ENCODE peak calls at places on chromosomes 13 and 19, in ten cellular contexts. X, P, E, J, T, U, Z, H, L and N are unnamed samples.

GRCh38 chr19:954672-955494 is 29.0 kb downstream of the ARID3A start:
- DNase-seq in X (no peak), P (no peak), E (no peak), J (no peak), T (no peak), U (no peak), Z (no peak), H (no peak), L (no peak), N (no peak)

GRCh38 chr13:39892731-39893293 is 237.3 kb downstream of the COG6 start:
- DNase-seq in X (peak), P (no peak), E (no peak), J (no peak), T (peak), U (peak), Z (no peak), H (no peak), L (peak), N (peak)

GRCh38 chr13:19695829-19696228 is 62.4 kb downstream of the MPHOSPH8 start:
- DNase-seq in X (no peak), P (no peak), E (no peak), J (no peak), T (no peak), U (no peak), Z (no peak), H (no peak), L (no peak), N (no peak)

GRCh38 chr19:49678970-49679831 is 2.1 kb downstream of the PRMT1 start:
- DNase-seq in X (no peak), P (no peak), E (no peak), J (no peak), T (no peak), U (no peak), Z (no peak), H (no peak), L (no peak), N (no peak)

GRCh38 chr19:15280048-15280725 is 47.9 kb upstream of the EPHX3 start:
- DNase-seq in X (no peak), P (no peak), E (no peak), J (no peak), T (no peak), U (no peak), Z (peak), H (peak), L (no peak), N (peak)

GRCh38 chr19:30029721-30030510 is 87.9 kb downstream of the URI1 start:
- DNase-seq in X (peak), P (no peak), E (peak), J (peak), T (peak), U (no peak), Z (no peak), H (peak), L (no peak), N (no peak)

GRCh38 chr13:84999252-84999651 is 800.0 kb downstream of the SLITRK6 start:
- DNase-seq in X (no peak), P (no peak), E (no peak), J (no peak), T (no peak), U (no peak), Z (no peak), H (no peak), L (no peak), N (no peak)

GRCh38 chr19:55678121-55678671 is 3.2 kb downstream of the EPN1 start:
- DNase-seq in X (no peak), P (no peak), E (no peak), J (no peak), T (no peak), U (peak), Z (no peak), H (no peak), L (no peak), N (no peak)

GRCh38 chr19:30857388-30857787 is 485.2 kb downstream of the ZNF536 start:
- DNase-seq in X (no peak), P (no peak), E (no peak), J (no peak), T (no peak), U (no peak), Z (peak), H (no peak), L (no peak), N (no peak)

GRCh38 chr13:73870970-73871935 is 263.0 kb downstream of the KLF12 start:
- DNase-seq in X (peak), P (no peak), E (no peak), J (no peak), T (peak), U (peak), Z (no peak), H (peak), L (no peak), N (peak)

GRCh38 chr19:49758292-49758691 is 4.8 kb downstream of the TSKS start:
- DNase-seq in X (peak), P (no peak), E (no peak), J (no peak), T (peak), U (no peak), Z (no peak), H (peak), L (no peak), N (peak)

GRCh38 chr19:2650515-2650914 is 52.0 kb downstream of the GNG7 start:
- DNase-seq in X (no peak), P (no peak), E (no peak), J (no peak), T (no peak), U (no peak), Z (no peak), H (peak), L (no peak), N (no peak)

GRCh38 chr13:48579167-48579918 is 46.5 kb upstream of the RCBTB2 start:
- DNase-seq in X (no peak), P (no peak), E (no peak), J (peak), T (no peak), U (peak), Z (no peak), H (no peak), L (no peak), N (no peak)

GRCh38 chr19:30214651-30215051 is 157.5 kb upstream of the ZNF536 start:
- DNase-seq in X (no peak), P (no peak), E (no peak), J (no peak), T (no peak), U (no peak), Z (no peak), H (no peak), L (no peak), N (peak)

GRCh38 chr13:25069911-25070310 is 26.0 kb upstream of the PABPC3 start:
- DNase-seq in X (no peak), P (no peak), E (no peak), J (no peak), T (no peak), U (no peak), Z (no peak), H (no peak), L (no peak), N (no peak)

GRCh38 chr19:46648070-46648960 is 12.3 kb upstream of the GNG8 start:
- DNase-seq in X (no peak), P (no peak), E (no peak), J (no peak), T (no peak), U (no peak), Z (no peak), H (no peak), L (peak), N (no peak)

GRCh38 chr19:53849237-53849676 is 18.4 kb upstream of the MYADM start:
- DNase-seq in X (peak), P (no peak), E (no peak), J (no peak), T (peak), U (peak), Z (no peak), H (peak), L (no peak), N (peak)

GRCh38 chr19:19538077-19538764 is at the start of gene CILP2:
- DNase-seq in X (no peak), P (no peak), E (no peak), J (no peak), T (no peak), U (no peak), Z (no peak), H (no peak), L (peak), N (no peak)

GRCh38 chr19:13115936-13116281 is 631 bp downstream of the TRMT1 start:
- DNase-seq in X (no peak), P (no peak), E (no peak), J (no peak), T (no peak), U (no peak), Z (no peak), H (no peak), L (no peak), N (no peak)

DNA sequence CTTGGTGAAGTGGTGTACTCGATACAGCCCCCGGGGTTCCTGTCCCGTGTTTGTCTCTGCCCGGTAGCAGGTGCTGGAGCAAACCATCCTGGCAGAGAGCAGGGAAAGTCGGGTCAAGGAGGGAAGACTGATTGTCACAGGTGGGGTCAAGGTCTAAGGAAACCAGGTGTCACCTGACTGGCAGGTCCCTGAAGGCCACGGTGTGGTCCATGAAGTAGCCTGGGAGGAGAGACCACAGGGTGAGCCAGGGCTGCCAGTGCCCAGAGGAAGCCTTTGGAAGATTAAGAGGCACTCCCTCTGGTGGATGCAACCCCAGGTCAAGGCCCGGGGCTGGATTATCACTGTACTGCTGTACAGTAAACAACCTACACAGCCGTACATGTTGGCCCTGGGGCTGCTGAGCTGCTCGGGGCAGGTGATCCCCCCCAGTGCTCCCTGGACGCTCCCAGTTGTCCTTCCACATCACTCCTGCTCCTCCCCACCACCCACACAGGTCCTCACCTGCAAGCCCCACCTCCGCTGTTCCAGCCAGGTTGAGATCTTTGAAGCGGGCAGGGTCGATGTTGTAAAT is 6.0 kb upstream of the CCER2 start:
- DNase-seq in X (peak), P (no peak), E (no peak), J (no peak), T (no peak), U (no peak), Z (peak), H (no peak), L (no peak), N (no peak)
- TF ChIP-seq CTCF in X (peak), P (no peak), E (no peak), J (no peak), T (no peak), U (no peak), Z (no peak), H (no peak), L (no peak), N (no peak)

GRCh38 chr13:110628477-110628793 is 13.1 kb downstream of the NAXD start:
- DNase-seq in X (peak), P (no peak), E (no peak), J (no peak), T (peak), U (no peak), Z (no peak), H (no peak), L (no peak), N (no peak)
- H3K4me3 ChIP-seq in X (no peak), P (peak), E (no peak), J (no peak), T (no peak), U (no peak), Z (no peak), H (no peak), L (no peak), N (no peak)

GRCh38 chr13:32228330-32229041 is 86.7 kb downstream of the ZAR1L start:
- DNase-seq in X (peak), P (no peak), E (peak), J (peak), T (no peak), U (no peak), Z (no peak), H (no peak), L (no peak), N (peak)
- TF ChIP-seq CTCF in X (no peak), P (no peak), E (peak), J (no peak), T (no peak), U (no peak), Z (no peak), H (no peak), L (no peak), N (no peak)

DNA sequence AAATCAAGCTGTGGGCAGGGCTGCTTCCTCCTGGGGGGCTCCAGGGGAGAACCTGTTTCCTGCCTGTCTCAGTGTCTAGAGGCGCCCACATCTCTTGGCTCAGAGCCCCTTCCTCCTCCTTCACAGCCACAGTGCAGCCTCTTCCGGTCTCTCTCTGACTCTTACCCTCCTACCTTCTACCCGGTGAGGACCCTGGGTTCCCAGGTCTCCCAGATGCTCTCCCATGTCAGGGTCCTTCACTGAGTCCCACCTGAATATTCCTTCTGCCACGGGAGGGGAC is 153.1 kb downstream of the KDM4B start:
- DNase-seq in X (no peak), P (no peak), E (no peak), J (no peak), T (no peak), U (no peak), Z (no peak), H (no peak), L (peak), N (no peak)
- H3K4me3 ChIP-seq in X (no peak), P (no peak), E (no peak), J (no peak), T (no peak), U (no peak), Z (no peak), H (no peak), L (no peak), N (no peak)

DNA sequence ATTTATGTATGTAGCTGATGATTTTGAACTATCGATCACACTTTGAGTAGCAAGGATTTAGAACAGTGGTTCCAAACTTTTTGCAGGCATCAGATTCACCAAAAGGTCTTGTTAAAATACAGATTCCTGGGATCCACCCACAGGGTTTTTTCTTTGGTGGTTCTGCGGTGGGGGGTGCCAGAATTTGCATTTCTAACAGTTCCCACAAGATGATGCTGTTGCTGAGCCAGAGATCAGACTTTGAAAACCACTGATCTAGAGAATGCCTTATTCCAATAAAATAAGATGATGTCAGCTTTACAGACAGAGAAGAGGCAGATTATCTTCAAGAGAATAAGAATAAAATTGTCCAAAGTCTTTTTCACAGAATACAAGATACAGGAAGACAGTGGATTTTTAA is 80.9 kb upstream of the SHISA2 start:
- DNase-seq in X (peak), P (no peak), E (no peak), J (peak), T (peak), U (no peak), Z (no peak), H (peak), L (no peak), N (peak)
- TF ChIP-seq CTCF in X (peak), P (no peak), E (peak), J (peak), T (peak), U (peak), Z (no peak), H (peak), L (no peak), N (peak)

GRCh38 chr19:7682175-7682855 is 1.7 kb downstream of the TRAPPC5 start:
- DNase-seq in X (no peak), P (no peak), E (no peak), J (no peak), T (no peak), U (no peak), Z (no peak), H (no peak), L (no peak), N (no peak)
- H3K4me3 ChIP-seq in X (peak), P (peak), E (peak), J (peak), T (peak), U (peak), Z (peak), H (peak), L (peak), N (peak)

GRCh38 chr13:110137677-110138008 is 169.3 kb downstream of the COL4A1 start:
- DNase-seq in X (no peak), P (no peak), E (peak), J (no peak), T (peak), U (peak), Z (no peak), H (no peak), L (no peak), N (peak)
- TF ChIP-seq CTCF in X (peak), P (no peak), E (peak), J (peak), T (no peak), U (peak), Z (peak), H (peak), L (no peak), N (peak)